ENCODE peak calls at places on chromosomes 13 and 19, in eight cellular contexts. Y is heart left ventricle, S is A549, E is H9, R is ascending aorta, F is uterus, K is left lung, J is aorta. H is an unnamed sample.

GRCh38 chr13:95115525-95115924 is 185.7 kb downstream of the ABCC4 start:
- DNase-seq in K (peak), S (peak), J (no peak), R (no peak), Y (no peak), F (no peak), E (no peak), H (no peak)

GRCh38 chr13:33265133-33265532 is 20.4 kb downstream of the STARD13 start:
- DNase-seq in S (no peak), K (no peak), R (no peak), E (no peak), J (no peak), Y (no peak), F (no peak), H (no peak)

GRCh38 chr19:18373892-18374629 is 11.9 kb upstream of the GDF15 start:
- DNase-seq in F (peak), R (peak), S (peak), Y (peak), J (peak), E (peak), K (peak), H (peak)

GRCh38 chr19:1173845-1174809 is at the start of gene SBNO2:
- DNase-seq in S (peak), K (peak), Y (peak), F (peak), J (peak), E (peak), R (peak), H (peak)

GRCh38 chr13:40379794-40380608 is 286.4 kb downstream of the FOXO1 start:
- DNase-seq in Y (no peak), F (no peak), R (no peak), E (no peak), K (no peak), S (no peak), J (no peak), H (no peak)

GRCh38 chr19:3282564-3282963 is 58.1 kb downstream of the CELF5 start:
- DNase-seq in J (no peak), R (no peak), K (no peak), E (no peak), S (no peak), Y (no peak), F (no peak), H (no peak)

GRCh38 chr13:51821666-51822065 is 17.7 kb upstream of the DHRS12 start:
- DNase-seq in S (no peak), Y (no peak), K (no peak), F (no peak), R (no peak), E (no peak), J (no peak), H (no peak)

GRCh38 chr19:2554856-2555255 is 78.9 kb downstream of the GADD45B start:
- DNase-seq in F (peak), K (peak), J (peak), Y (no peak), S (no peak), R (no peak), E (no peak), H (no peak)

GRCh38 chr13:31204592-31204991 is 4.8 kb downstream of the B3GLCT start:
- DNase-seq in Y (no peak), E (no peak), S (peak), F (peak), R (no peak), K (no peak), J (no peak), H (no peak)

GRCh38 chr13:51246411-51247298 is 24.5 kb downstream of the FAM124A start:
- DNase-seq in E (no peak), S (no peak), J (no peak), R (no peak), Y (peak), K (no peak), F (no peak), H (peak)

GRCh38 chr13:30154931-30155330 is 152.4 kb downstream of the KATNAL1 start:
- DNase-seq in Y (peak), K (no peak), S (no peak), F (no peak), J (no peak), E (no peak), R (no peak), H (no peak)

GRCh38 chr19:40506099-40506498 is 39.3 kb downstream of the SPTBN4 start:
- DNase-seq in E (no peak), Y (no peak), S (no peak), R (no peak), F (no peak), J (no peak), K (no peak), H (no peak)

GRCh38 chr13:33321686-33322473 is 36.3 kb upstream of the STARD13 start:
- DNase-seq in F (no peak), K (no peak), R (no peak), J (no peak), E (no peak), S (no peak), Y (no peak), H (no peak)

GRCh38 chr19:29785955-29786589 is 25.7 kb upstream of the CCNE1 start:
- DNase-seq in S (no peak), R (no peak), K (no peak), E (peak), J (no peak), F (no peak), Y (no peak), H (no peak)

GRCh38 chr13:111460548-111461444 is 140.4 kb downstream of the TEX29 start:
- DNase-seq in K (no peak), J (no peak), E (peak), F (no peak), R (no peak), Y (no peak), S (peak), H (peak)

GRCh38 chr19:34299576-34299975 is 45.2 kb downstream of the GARRE1 start:
- DNase-seq in R (no peak), S (no peak), E (no peak), J (no peak), Y (no peak), F (no peak), K (no peak), H (no peak)

GRCh38 chr19:34305221-34306058 is 51.1 kb downstream of the GARRE1 start:
- DNase-seq in K (no peak), Y (no peak), F (no peak), R (peak), J (no peak), E (no peak), S (no peak), H (no peak)

GRCh38 chr19:34298891-34299510 is 44.6 kb downstream of the GARRE1 start:
- DNase-seq in Y (no peak), E (no peak), F (no peak), K (no peak), R (no peak), S (no peak), J (no peak), H (no peak)

GRCh38 chr19:34300962-34301361 is 46.6 kb downstream of the GARRE1 start:
- DNase-seq in R (no peak), F (no peak), K (no peak), S (no peak), E (no peak), J (no peak), Y (no peak), H (no peak)

GRCh38 chr19:34300380-34300779 is 46.0 kb downstream of the GARRE1 start:
- DNase-seq in R (no peak), F (no peak), J (no peak), S (no peak), K (no peak), Y (no peak), E (no peak), H (no peak)
- H3K27ac ChIP-seq in R (no peak), F (no peak), J (no peak), S (no peak), K (no peak), Y (no peak), E (no peak), H (no peak)

GRCh38 chr13:27979765-27980279 is 8.7 kb downstream of the URAD start:
- DNase-seq in Y (no peak), F (no peak), E (no peak), S (no peak), K (no peak), J (no peak), R (no peak), H (no peak)
- H3K27ac ChIP-seq in Y (no peak), F (no peak), E (no peak), S (no peak), K (no peak), J (no peak), R (no peak), H (no peak)

GRCh38 chr13:79645569-79645968 is 164.6 kb downstream of the NDFIP2 start:
- DNase-seq in F (no peak), K (no peak), Y (no peak), E (no peak), R (no peak), J (no peak), S (no peak), H (no peak)
- H3K27ac ChIP-seq in F (no peak), K (no peak), Y (no peak), E (no peak), R (no peak), J (no peak), S (no peak), H (no peak)

DNA sequence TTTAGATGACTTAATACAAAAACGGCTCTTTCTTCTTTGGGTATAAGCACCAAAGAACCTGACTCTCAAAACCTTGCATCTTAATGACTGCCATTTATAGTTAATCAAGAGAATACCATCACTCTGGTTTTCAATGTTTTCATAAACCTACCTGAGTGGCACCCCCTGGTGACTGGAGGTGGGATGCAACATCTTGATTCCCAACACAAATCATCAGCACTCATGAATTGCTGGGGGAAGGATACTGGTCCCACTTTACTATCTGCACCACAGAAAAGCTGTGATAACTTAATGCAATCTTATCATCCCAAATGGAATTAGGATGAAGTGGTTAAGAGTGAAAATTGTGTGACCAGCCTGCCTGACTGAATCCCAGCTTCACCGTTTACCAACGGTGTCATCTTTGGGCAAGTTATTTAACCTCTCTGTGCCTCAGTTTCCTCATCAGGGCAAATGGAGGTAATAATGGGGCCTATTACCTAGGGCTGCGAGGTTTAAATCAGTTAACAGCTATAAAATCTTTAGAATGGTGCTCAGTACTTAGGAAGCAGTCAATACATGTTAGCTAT is 366.4 kb downstream of the KLF12 start:
- DNase-seq in Y (no peak), F (no peak), J (no peak), E (no peak), K (no peak), R (no peak), S (no peak), H (no peak)
- H3K27ac ChIP-seq in Y (no peak), F (peak), J (peak), E (peak), K (peak), R (peak), S (no peak), H (no peak)

GRCh38 chr13:36885901-36886300 is 34.1 kb downstream of the SMAD9 start:
- DNase-seq in K (no peak), R (no peak), S (no peak), J (no peak), Y (no peak), F (no peak), E (no peak), H (no peak)

GRCh38 chr13:36884235-36884634 is 35.8 kb downstream of the SMAD9 start:
- DNase-seq in F (no peak), Y (no peak), E (no peak), J (no peak), S (no peak), R (no peak), K (no peak), H (no peak)

GRCh38 chr13:36887758-36888521 is 32.1 kb downstream of the SMAD9 start:
- DNase-seq in E (peak), K (no peak), Y (no peak), S (no peak), F (no peak), R (no peak), J (no peak), H (no peak)

GRCh38 chr13:36891752-36892151 is 28.3 kb downstream of the SMAD9 start:
- DNase-seq in F (no peak), R (no peak), E (no peak), Y (no peak), J (no peak), K (no peak), S (no peak), H (no peak)

GRCh38 chr13:36888645-36889044 is 31.4 kb downstream of the SMAD9 start:
- DNase-seq in Y (no peak), E (no peak), S (no peak), K (no peak), R (no peak), F (no peak), J (no peak), H (no peak)
- H3K27ac ChIP-seq in Y (no peak), E (no peak), S (no peak), K (no peak), R (no peak), F (peak), J (no peak), H (no peak)

DNA sequence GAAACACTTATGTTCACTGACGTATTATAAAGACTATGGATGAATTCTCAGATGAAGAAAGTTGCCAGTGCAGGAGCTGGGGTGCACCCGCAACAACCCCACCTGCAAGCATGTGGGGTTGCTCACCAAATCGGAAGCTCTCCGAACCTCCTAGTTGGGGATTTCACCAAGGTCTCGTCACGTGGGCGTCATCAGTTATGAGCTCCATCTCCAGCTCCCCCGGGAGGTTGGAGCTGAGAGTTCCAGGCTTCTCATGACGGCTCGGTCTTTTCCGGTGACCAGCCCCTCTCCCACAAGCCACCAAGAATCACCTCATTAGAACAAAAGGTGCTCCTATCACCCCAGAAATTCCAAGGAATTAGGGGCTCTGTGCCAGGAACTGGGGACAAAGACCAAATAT is 46.1 kb upstream of the TUBGCP3 start:
- DNase-seq in F (no peak), K (no peak), S (no peak), Y (no peak), E (no peak), R (no peak), J (no peak), H (no peak)
- H3K27ac ChIP-seq in F (no peak), K (no peak), S (no peak), Y (no peak), E (no peak), R (no peak), J (no peak), H (no peak)

DNA sequence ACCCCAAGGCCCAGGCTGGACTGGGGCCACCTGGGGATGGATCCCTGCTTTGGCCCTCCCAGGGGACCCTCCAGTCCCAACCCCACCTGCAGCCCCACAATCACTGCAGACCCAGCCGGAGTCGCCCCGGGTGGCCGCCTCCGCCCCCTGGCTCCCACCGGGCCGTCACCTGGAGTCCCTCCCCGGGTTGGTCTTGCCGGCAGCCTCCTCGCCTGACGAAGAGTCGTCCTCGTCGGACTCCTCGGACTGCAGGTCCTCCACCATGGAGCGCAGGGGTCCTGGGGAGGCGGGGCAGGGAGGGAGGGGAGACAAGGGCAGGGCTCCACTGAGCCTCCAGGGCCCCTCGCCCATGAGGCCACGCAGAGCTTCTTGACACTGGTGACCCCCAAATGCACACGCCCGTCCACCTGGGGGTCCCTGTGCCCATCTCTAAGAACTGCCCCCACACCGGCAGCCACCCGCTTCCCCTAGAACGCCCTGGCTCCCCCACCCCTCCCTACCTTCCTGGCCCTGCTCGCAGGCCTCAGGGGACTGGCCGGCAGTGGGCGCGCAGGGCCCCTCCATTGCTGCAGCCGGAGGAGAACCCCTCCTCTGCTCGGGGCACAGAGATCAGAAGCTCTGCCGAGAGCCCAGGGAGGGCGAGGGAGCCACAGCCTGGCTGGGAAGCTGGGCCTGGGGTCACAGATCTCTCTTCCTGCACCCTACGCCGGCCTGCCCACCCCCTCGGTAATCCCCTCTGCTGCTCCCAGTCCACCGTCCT is 63.4 kb downstream of the MLLT1 start:
- DNase-seq in R (no peak), S (no peak), E (no peak), J (peak), Y (peak), K (peak), F (no peak), H (no peak)
- H3K27ac ChIP-seq in R (no peak), S (no peak), E (no peak), J (no peak), Y (no peak), K (peak), F (peak), H (no peak)

H was measured in substantia nigra.